ENCODE peak calls at places on chromosomes 11 and 22, in eight cellular contexts. T is body of pancreas; S is iPS DF 6.9; X is stimulated activated CD8-positive, alpha-beta memory T cell treated with anti-CD3 and anti-CD28 coated beads, Interleukin-15, amount 100 ng/mL, for 24 hours; I is activated CD4-positive, alpha-beta T cell treated with anti-CD3 and anti-CD28 coated beads for 36 hours; F is AG08395; P is MCF 10A; R is occipital lobe. Q is an unnamed sample.

GRCh38 chr11:1206391-1207271 is 16.2 kb upstream of the MUC5B start:
- DNase-seq in T (peak), S (no peak), X (no peak), I (no peak), F (no peak), P (no peak), R (no peak), Q (peak)

GRCh38 chr11:67352546-67353316 is 615 bp downstream of the POLD4 start:
- DNase-seq in T (no peak), S (no peak), X (no peak), I (no peak), F (no peak), P (no peak), R (no peak), Q (no peak)

GRCh38 chr11:123718075-123718868 is 23.2 kb downstream of the ZNF202 start:
- DNase-seq in T (no peak), S (no peak), X (no peak), I (no peak), F (no peak), P (no peak), R (no peak), Q (no peak)

GRCh38 chr11:47243454-47243853 is 5.2 kb downstream of the ACP2 start:
- DNase-seq in T (no peak), S (no peak), X (no peak), I (no peak), F (no peak), P (no peak), R (no peak), Q (no peak)

GRCh38 chr11:117045956-117046355 is 52.3 kb downstream of the SIK3 start:
- DNase-seq in T (no peak), S (no peak), X (no peak), I (no peak), F (peak), P (peak), R (no peak), Q (no peak)

GRCh38 chr11:9231848-9232177 is 33.3 kb downstream of the DENND5A start:
- DNase-seq in T (peak), S (no peak), X (no peak), I (no peak), F (peak), P (no peak), R (no peak), Q (no peak)

GRCh38 chr11:123682976-123683375 is 28.6 kb upstream of the SCN3B start:
- DNase-seq in T (no peak), S (no peak), X (no peak), I (no peak), F (no peak), P (no peak), R (no peak), Q (no peak)

GRCh38 chr11:85132839-85133238 is 494.3 kb downstream of the DLG2 start:
- DNase-seq in T (no peak), S (no peak), X (no peak), I (no peak), F (no peak), P (no peak), R (peak), Q (no peak)

GRCh38 chr11:99973993-99974392 is 713.1 kb upstream of the ARHGAP42 start:
- DNase-seq in T (no peak), S (no peak), X (no peak), I (no peak), F (no peak), P (no peak), R (no peak), Q (no peak)

GRCh38 chr11:70498976-70499801 is 100.9 kb downstream of the CTTN start:
- DNase-seq in T (no peak), S (no peak), X (no peak), I (no peak), F (no peak), P (no peak), R (no peak), Q (no peak)

GRCh38 chr22:50581950-50582561 is 593 bp downstream of the CHKB start:
- DNase-seq in T (peak), S (no peak), X (no peak), I (peak), F (no peak), P (peak), R (no peak), Q (peak)

GRCh38 chr22:17734197-17734596 is 40.1 kb downstream of the BID start:
- DNase-seq in T (no peak), S (no peak), X (no peak), I (peak), F (peak), P (no peak), R (no peak), Q (no peak)

GRCh38 chr11:12698049-12698448 is 23.8 kb downstream of the TEAD1 start:
- DNase-seq in T (no peak), S (no peak), X (no peak), I (no peak), F (no peak), P (no peak), R (no peak), Q (no peak)

GRCh38 chr11:45063669-45064068 is 82.8 kb upstream of the PRDM11 start:
- DNase-seq in T (no peak), S (no peak), X (no peak), I (no peak), F (no peak), P (no peak), R (no peak), Q (no peak)

GRCh38 chr11:116930177-116930576 is 92.8 kb upstream of the APOA1 start:
- DNase-seq in T (no peak), S (peak), X (no peak), I (peak), F (peak), P (no peak), R (no peak), Q (no peak)

GRCh38 chr11:3723014-3723708 is 52.0 kb upstream of the CHRNA10 start:
- DNase-seq in T (no peak), S (no peak), X (no peak), I (no peak), F (peak), P (peak), R (no peak), Q (no peak)

GRCh38 chr11:66366844-66367477 is 4.6 kb downstream of the SLC29A2 start:
- DNase-seq in T (no peak), S (no peak), X (no peak), I (no peak), F (no peak), P (no peak), R (no peak), Q (no peak)

GRCh38 chr11:85431319-85431718 is 195.8 kb downstream of the DLG2 start:
- DNase-seq in T (no peak), S (no peak), X (no peak), I (no peak), F (no peak), P (no peak), R (no peak), Q (no peak)

GRCh38 chr22:47879346-47879745 is 1116.9 kb downstream of the TBC1D22A start:
- DNase-seq in T (no peak), S (no peak), X (no peak), I (no peak), F (no peak), P (no peak), R (no peak), Q (no peak)

GRCh38 chr11:69587454-69588081 is 53.4 kb upstream of the CCND1 start:
- DNase-seq in T (no peak), S (no peak), X (no peak), I (no peak), F (peak), P (peak), R (no peak), Q (no peak)

GRCh38 chr22:28923826-28924732 is 40.7 kb downstream of the ZNRF3 start:
- DNase-seq in T (peak), S (no peak), X (no peak), I (no peak), F (no peak), P (no peak), R (no peak), Q (peak)

GRCh38 chr11:69166186-69167115 is 10.7 kb downstream of the SMIM38 start:
- DNase-seq in T (peak), S (no peak), X (no peak), I (peak), F (peak), P (peak), R (no peak), Q (no peak)

GRCh38 chr11:118002010-118002540 is 15.9 kb downstream of the IL10RA start:
- DNase-seq in T (no peak), S (no peak), X (no peak), I (peak), F (no peak), P (no peak), R (no peak), Q (no peak)

GRCh38 chr11:62796281-62796680 is 4.5 kb upstream of the TMEM223 start:
- DNase-seq in T (no peak), S (no peak), X (no peak), I (no peak), F (no peak), P (no peak), R (no peak), Q (no peak)